ENCODE peak calls at places on chromosomes 6 and 20, in eight cellular contexts. G is SK-N-SH, Z is HCT116, F is GM23338, L is HL-60, N is HepG2, C is GM12878, Q is K562. U is an unnamed sample.

GRCh38 chr6:169867751-169868191 is 116.3 kb downstream of the ERMARD start:
- DNase-seq in G (no peak), Q (no peak), N (no peak), L (no peak), F (no peak), Z (no peak), C (no peak), U (no peak)

GRCh38 chr20:51636123-51636522 is 93.6 kb upstream of the NFATC2 start:
- DNase-seq in Q (no peak), F (no peak), N (no peak), Z (peak; percentile 51), C (no peak), G (no peak), L (no peak), U (no peak)

GRCh38 chr6:134602123-134602522 is 284.2 kb upstream of the SGK1 start:
- DNase-seq in Z (no peak), Q (no peak), N (no peak), C (no peak), G (no peak), L (no peak), F (no peak), U (no peak)

GRCh38 chr6:84568971-84569370 is 195.4 kb downstream of the TBX18 start:
- DNase-seq in F (peak; percentile 58), L (no peak), N (no peak), Q (no peak), C (no peak), G (no peak), Z (peak; percentile 10), U (no peak)

GRCh38 chr20:53362736-53363135 is 230.9 kb downstream of the ZNF217 start:
- DNase-seq in C (no peak), Z (no peak), G (no peak), L (no peak), Q (no peak), N (no peak), F (no peak), U (no peak)

GRCh38 chr20:8901237-8902025 is 167.5 kb upstream of the PLCB4 start:
- DNase-seq in Q (no peak), C (no peak), N (no peak), G (no peak), Z (no peak), F (peak; percentile 9), L (no peak), U (no peak)

GRCh38 chr6:72286911-72287311 is 335.0 kb upstream of the KCNQ5 start:
- DNase-seq in N (no peak), L (no peak), G (no peak), F (no peak), Z (no peak), C (no peak), Q (no peak), U (no peak)

GRCh38 chr20:46681032-46681854 is 8.0 kb downstream of the TP53RK start:
- DNase-seq in L (peak; percentile 66), G (peak; percentile 67), N (peak; percentile 82), C (peak; percentile 27), Q (peak; percentile 63), F (peak; percentile 88), Z (no peak), U (peak; percentile 61)

GRCh38 chr6:159777240-159777904 is 12.0 kb downstream of the TCP1 start:
- DNase-seq in L (no peak), C (no peak), Z (no peak), N (no peak), Q (peak; percentile 7), F (no peak), G (no peak), U (no peak)

GRCh38 chr6:44730771-44731391 is 343.4 kb downstream of the CDC5L start:
- DNase-seq in N (no peak), F (no peak), L (no peak), Q (no peak), C (no peak), Z (no peak), G (peak; percentile 66), U (no peak)

GRCh38 chr20:44734938-44735337 is 10.7 kb upstream of the KCNK15 start:
- DNase-seq in C (no peak), G (no peak), N (no peak), Q (no peak), L (no peak), Z (no peak), F (peak; percentile 82), U (no peak)

GRCh38 chr20:32495949-32496348 is 89.2 kb downstream of the NOL4L start:
- DNase-seq in C (no peak), N (no peak), F (no peak), L (no peak), Z (no peak), Q (no peak), G (no peak), U (no peak)

GRCh38 chr20:6184086-6184485 is 61.3 kb upstream of the FERMT1 start:
- DNase-seq in Q (no peak), L (no peak), N (peak; percentile 12), Z (no peak), F (peak; percentile 41), C (no peak), G (no peak), U (no peak)

GRCh38 chr20:44033873-44034272 is 119.2 kb downstream of the TOX2 start:
- DNase-seq in Z (no peak), L (no peak), Q (no peak), F (no peak), C (no peak), N (no peak), G (no peak), U (no peak)

GRCh38 chr6:121760640-121761213 is 325.3 kb downstream of the GJA1 start:
- DNase-seq in C (no peak), N (no peak), G (no peak), F (peak; percentile 33), L (no peak), Z (no peak), Q (no peak), U (no peak)

GRCh38 chr6:168355716-168356522 is 36.3 kb upstream of the DACT2 start:
- DNase-seq in Z (peak; percentile 10), G (peak; percentile 92), N (peak; percentile 49), C (no peak), L (no peak), F (peak; percentile 73), Q (peak; percentile 83), U (no peak)

GRCh38 chr6:3359973-3360726 is 96.7 kb downstream of the SLC22A23 start:
- DNase-seq in Q (peak; percentile 47), Z (no peak), N (no peak), C (no peak), F (no peak), G (no peak), L (no peak), U (no peak)

GRCh38 chr6:3364391-3364790 is 92.5 kb downstream of the SLC22A23 start:
- DNase-seq in Z (no peak), L (no peak), C (no peak), G (no peak), Q (no peak), F (no peak), N (no peak), U (no peak)

GRCh38 chr6:3361312-3362037 is 95.4 kb downstream of the SLC22A23 start:
- DNase-seq in F (no peak), L (no peak), Z (no peak), C (no peak), N (peak; percentile 75), G (no peak), Q (no peak), U (no peak)

GRCh38 chr6:3360727-3361045 is 96.2 kb downstream of the SLC22A23 start:
- DNase-seq in Z (no peak), G (no peak), L (no peak), C (no peak), F (no peak), N (no peak), Q (no peak), U (no peak)

GRCh38 chr6:3363296-3364025 is 93.4 kb downstream of the SLC22A23 start:
- DNase-seq in F (no peak), L (no peak), C (no peak), G (no peak), Z (peak; percentile 68), N (peak; percentile 43), Q (peak; percentile 54), U (no peak)
- TF ChIP-seq POLR2AphosphoS5 in F (no peak), L (no peak), C (no peak), G (no peak), Z (peak; percentile 63), N (no peak), Q (no peak), U (no peak)

GRCh38 chr6:2556761-2557160 is 194.0 kb downstream of the MYLK4 start:
- DNase-seq in Z (no peak), Q (no peak), C (no peak), N (no peak), L (no peak), F (no peak), G (no peak), U (no peak)
- TF ChIP-seq REST in Z (no peak), Q (no peak), C (no peak), N (no peak), L (no peak), F (no peak), G (no peak), U (no peak)

GRCh38 chr6:10720229-10720959 is 2.5 kb upstream of the TMEM14C start:
- DNase-seq in N (peak; percentile 24), L (no peak), Z (no peak), C (no peak), Q (no peak), G (peak; percentile 22), F (no peak), U (no peak)
- TF ChIP-seq POLR2AphosphoS5 in N (peak; percentile 19), L (peak; percentile 14), Z (no peak), C (peak; percentile 46), Q (no peak), G (peak; percentile 14), F (no peak), U (no peak)

GRCh38 chr20:41218466-41218865 is 81.1 kb downstream of the PLCG1 start:
- DNase-seq in C (no peak), F (no peak), Q (no peak), G (no peak), L (no peak), Z (no peak), N (no peak), U (no peak)
- TF ChIP-seq REST in C (no peak), F (no peak), Q (no peak), G (no peak), L (no peak), Z (no peak), N (no peak), U (no peak)

GRCh38 chr6:85672050-85672449 is 29.4 kb upstream of the SYNCRIP start:
- DNase-seq in L (peak; percentile 38), G (no peak), Q (no peak), C (no peak), N (no peak), Z (no peak), F (peak; percentile 38), U (no peak)
- TF ChIP-seq POLR2AphosphoS5 in L (no peak), G (no peak), Q (no peak), C (no peak), N (no peak), Z (no peak), F (peak; percentile 7), U (peak; percentile 19)

U was measured in Panc1.